ENCODE peak calls at places on chromosomes 12 and 14, in eight cellular contexts. One of them, this sample, is unnamed.

GRCh38 chr14:94458558-94459200 is 6.1 kb upstream of the SERPINA11 start:
- DNase-seq in stomach: no peak
- DNase-seq in adipocyte: no peak
- DNase-seq in cardiac septum: no peak
- DNase-seq in activated effector memory CD4-positive, alpha-beta T cell treated with Interleukin-2 at 50 U/mL for 16 hours: no peak
- DNase-seq in COR-L47: no peak
- DNase-seq in NCI-H748 treated with DMSO at 0.1 percent for 48 hours: no peak
- DNase-seq in HCT116: no peak
- DNase-seq in this sample: no peak

GRCh38 chr12:24850486-24850885 is 98.4 kb downstream of the BCAT1 start:
- DNase-seq in stomach: no peak
- DNase-seq in COR-L47: no peak
- DNase-seq in NCI-H748 treated with DMSO at 0.1 percent for 48 hours: no peak
- DNase-seq in activated effector memory CD4-positive, alpha-beta T cell treated with Interleukin-2 at 50 U/mL for 16 hours: no peak
- DNase-seq in cardiac septum: no peak
- DNase-seq in HCT116: no peak
- DNase-seq in adipocyte: no peak
- DNase-seq in this sample: no peak

GRCh38 chr12:123645851-123646250 is 12.2 kb downstream of the GTF2H3 start:
- DNase-seq in adipocyte: no peak
- DNase-seq in stomach: no peak
- DNase-seq in COR-L47: no peak
- DNase-seq in activated effector memory CD4-positive, alpha-beta T cell treated with Interleukin-2 at 50 U/mL for 16 hours: no peak
- DNase-seq in NCI-H748 treated with DMSO at 0.1 percent for 48 hours: no peak
- DNase-seq in cardiac septum: no peak
- DNase-seq in HCT116: no peak
- DNase-seq in this sample: no peak

GRCh38 chr12:73210574-73211204 is 938.5 kb downstream of the TRHDE start:
- DNase-seq in NCI-H748 treated with DMSO at 0.1 percent for 48 hours: no peak
- DNase-seq in stomach: no peak
- DNase-seq in HCT116: no peak
- DNase-seq in cardiac septum: no peak
- DNase-seq in adipocyte: no peak
- DNase-seq in activated effector memory CD4-positive, alpha-beta T cell treated with Interleukin-2 at 50 U/mL for 16 hours: no peak
- DNase-seq in COR-L47: no peak
- DNase-seq in this sample: no peak

GRCh38 chr12:29241821-29242591 is 92.9 kb downstream of the FAR2 start:
- DNase-seq in NCI-H748 treated with DMSO at 0.1 percent for 48 hours: no peak
- DNase-seq in cardiac septum: no peak
- DNase-seq in activated effector memory CD4-positive, alpha-beta T cell treated with Interleukin-2 at 50 U/mL for 16 hours: no peak
- DNase-seq in adipocyte: peak
- DNase-seq in stomach: peak
- DNase-seq in COR-L47: no peak
- DNase-seq in HCT116: peak
- DNase-seq in this sample: no peak

GRCh38 chr14:30252151-30252550 is 306.8 kb upstream of the G2E3 start:
- DNase-seq in cardiac septum: no peak
- DNase-seq in stomach: no peak
- DNase-seq in activated effector memory CD4-positive, alpha-beta T cell treated with Interleukin-2 at 50 U/mL for 16 hours: no peak
- DNase-seq in adipocyte: peak
- DNase-seq in HCT116: no peak
- DNase-seq in COR-L47: no peak
- DNase-seq in NCI-H748 treated with DMSO at 0.1 percent for 48 hours: no peak
- DNase-seq in this sample: no peak

GRCh38 chr12:48968467-48968866 is 3.1 kb downstream of the WNT10B start:
- DNase-seq in adipocyte: no peak
- DNase-seq in COR-L47: no peak
- DNase-seq in HCT116: no peak
- DNase-seq in cardiac septum: no peak
- DNase-seq in stomach: no peak
- DNase-seq in NCI-H748 treated with DMSO at 0.1 percent for 48 hours: no peak
- DNase-seq in activated effector memory CD4-positive, alpha-beta T cell treated with Interleukin-2 at 50 U/mL for 16 hours: no peak
- DNase-seq in this sample: no peak

GRCh38 chr12:67430708-67431335 is 161.7 kb downstream of the CAND1 start:
- DNase-seq in cardiac septum: no peak
- DNase-seq in COR-L47: no peak
- DNase-seq in HCT116: no peak
- DNase-seq in NCI-H748 treated with DMSO at 0.1 percent for 48 hours: no peak
- DNase-seq in stomach: no peak
- DNase-seq in activated effector memory CD4-positive, alpha-beta T cell treated with Interleukin-2 at 50 U/mL for 16 hours: no peak
- DNase-seq in adipocyte: no peak
- DNase-seq in this sample: no peak

GRCh38 chr12:68001486-68002466 is 12.5 kb downstream of the IFNG-AS1 start:
- DNase-seq in COR-L47: peak
- DNase-seq in NCI-H748 treated with DMSO at 0.1 percent for 48 hours: no peak
- DNase-seq in activated effector memory CD4-positive, alpha-beta T cell treated with Interleukin-2 at 50 U/mL for 16 hours: no peak
- DNase-seq in HCT116: no peak
- DNase-seq in stomach: no peak
- DNase-seq in cardiac septum: no peak
- DNase-seq in adipocyte: peak
- DNase-seq in this sample: peak

GRCh38 chr14:29339491-29339890 is 572.9 kb downstream of the FOXG1 start:
- DNase-seq in adipocyte: peak
- DNase-seq in NCI-H748 treated with DMSO at 0.1 percent for 48 hours: no peak
- DNase-seq in stomach: no peak
- DNase-seq in HCT116: no peak
- DNase-seq in cardiac septum: no peak
- DNase-seq in activated effector memory CD4-positive, alpha-beta T cell treated with Interleukin-2 at 50 U/mL for 16 hours: no peak
- DNase-seq in COR-L47: no peak
- DNase-seq in this sample: no peak

GRCh38 chr12:45329238-45329637 is 113.3 kb downstream of the ANO6 start:
- DNase-seq in stomach: no peak
- DNase-seq in activated effector memory CD4-positive, alpha-beta T cell treated with Interleukin-2 at 50 U/mL for 16 hours: no peak
- DNase-seq in cardiac septum: no peak
- DNase-seq in HCT116: no peak
- DNase-seq in COR-L47: no peak
- DNase-seq in adipocyte: peak
- DNase-seq in NCI-H748 treated with DMSO at 0.1 percent for 48 hours: no peak
- DNase-seq in this sample: no peak

GRCh38 chr12:74890237-74890599 is 319.4 kb downstream of the KCNC2 start:
- DNase-seq in HCT116: peak
- DNase-seq in adipocyte: peak
- DNase-seq in COR-L47: no peak
- DNase-seq in cardiac septum: no peak
- DNase-seq in activated effector memory CD4-positive, alpha-beta T cell treated with Interleukin-2 at 50 U/mL for 16 hours: no peak
- DNase-seq in NCI-H748 treated with DMSO at 0.1 percent for 48 hours: no peak
- DNase-seq in stomach: no peak
- DNase-seq in this sample: peak

GRCh38 chr12:96472384-96472783 is 17.0 kb upstream of the CFAP54 start:
- DNase-seq in adipocyte: no peak
- DNase-seq in COR-L47: no peak
- DNase-seq in stomach: no peak
- DNase-seq in activated effector memory CD4-positive, alpha-beta T cell treated with Interleukin-2 at 50 U/mL for 16 hours: no peak
- DNase-seq in cardiac septum: no peak
- DNase-seq in NCI-H748 treated with DMSO at 0.1 percent for 48 hours: no peak
- DNase-seq in HCT116: no peak
- DNase-seq in this sample: no peak

GRCh38 chr12:111434680-111435338 is 29.1 kb downstream of the SH2B3 start:
- DNase-seq in cardiac septum: peak
- DNase-seq in adipocyte: peak
- DNase-seq in COR-L47: peak
- DNase-seq in stomach: no peak
- DNase-seq in HCT116: no peak
- DNase-seq in activated effector memory CD4-positive, alpha-beta T cell treated with Interleukin-2 at 50 U/mL for 16 hours: peak
- DNase-seq in NCI-H748 treated with DMSO at 0.1 percent for 48 hours: no peak
- DNase-seq in this sample: peak

GRCh38 chr14:23492618-23493272 is 23.2 kb downstream of the NGDN start:
- DNase-seq in cardiac septum: no peak
- DNase-seq in COR-L47: no peak
- DNase-seq in activated effector memory CD4-positive, alpha-beta T cell treated with Interleukin-2 at 50 U/mL for 16 hours: no peak
- DNase-seq in HCT116: no peak
- DNase-seq in adipocyte: peak
- DNase-seq in stomach: no peak
- DNase-seq in NCI-H748 treated with DMSO at 0.1 percent for 48 hours: peak
- DNase-seq in this sample: no peak

GRCh38 chr14:105918496-105919262 is 392.3 kb downstream of the TMEM121 start:
- DNase-seq in COR-L47: no peak
- DNase-seq in activated effector memory CD4-positive, alpha-beta T cell treated with Interleukin-2 at 50 U/mL for 16 hours: no peak
- DNase-seq in stomach: no peak
- DNase-seq in NCI-H748 treated with DMSO at 0.1 percent for 48 hours: no peak
- DNase-seq in HCT116: no peak
- DNase-seq in adipocyte: no peak
- DNase-seq in cardiac septum: peak
- DNase-seq in this sample: no peak

GRCh38 chr14:55427439-55427838 is 13.0 kb downstream of the TBPL2 start:
- DNase-seq in stomach: no peak
- DNase-seq in activated effector memory CD4-positive, alpha-beta T cell treated with Interleukin-2 at 50 U/mL for 16 hours: no peak
- DNase-seq in HCT116: peak
- DNase-seq in NCI-H748 treated with DMSO at 0.1 percent for 48 hours: no peak
- DNase-seq in cardiac septum: no peak
- DNase-seq in COR-L47: no peak
- DNase-seq in adipocyte: no peak
- DNase-seq in this sample: no peak